ENCODE peak calls at places on chromosomes 5 and 9, in seven cellular contexts. One of them, this sample, is unnamed. For H3K4me1, the result is how much of the 10 kb centered on the place peaks cover.

GRCh38 chr5:72159501-72159911 is 52.2 kb downstream of the MAP1B start:
- DNase-seq in HCT116: no peak
- DNase-seq in tibial nerve: no peak
- DNase-seq in adrenal gland: no peak
- DNase-seq in heart left ventricle: no peak
- DNase-seq in cardiac muscle cell: no peak
- DNase-seq in esophagus squamous epithelium: no peak
- DNase-seq in this sample: no peak

GRCh38 chr5:96566775-96567174 is 95.4 kb upstream of the CAST start:
- DNase-seq in adrenal gland: no peak
- DNase-seq in esophagus squamous epithelium: no peak
- DNase-seq in HCT116: no peak
- DNase-seq in cardiac muscle cell: peak
- DNase-seq in heart left ventricle: no peak
- DNase-seq in tibial nerve: no peak
- DNase-seq in this sample: no peak

GRCh38 chr5:41415242-41415641 is 95.2 kb downstream of the PLCXD3 start:
- DNase-seq in tibial nerve: no peak
- DNase-seq in esophagus squamous epithelium: no peak
- DNase-seq in adrenal gland: no peak
- DNase-seq in HCT116: no peak
- DNase-seq in cardiac muscle cell: no peak
- DNase-seq in heart left ventricle: no peak
- DNase-seq in this sample: no peak

GRCh38 chr5:153530357-153531143 is 40.1 kb downstream of the GRIA1 start:
- DNase-seq in esophagus squamous epithelium: no peak
- DNase-seq in tibial nerve: no peak
- DNase-seq in HCT116: no peak
- DNase-seq in cardiac muscle cell: no peak
- DNase-seq in heart left ventricle: no peak
- DNase-seq in adrenal gland: no peak
- DNase-seq in this sample: no peak

GRCh38 chr9:71683598-71684235 is 84.6 kb downstream of the CEMIP2 start:
- DNase-seq in cardiac muscle cell: peak
- DNase-seq in HCT116: peak
- DNase-seq in esophagus squamous epithelium: no peak
- DNase-seq in adrenal gland: no peak
- DNase-seq in tibial nerve: peak
- DNase-seq in heart left ventricle: peak
- DNase-seq in this sample: no peak

GRCh38 chr5:172150514-172151425 is 37.3 kb downstream of the STK10 start:
- DNase-seq in esophagus squamous epithelium: no peak
- DNase-seq in HCT116: no peak
- DNase-seq in adrenal gland: peak
- DNase-seq in heart left ventricle: peak
- DNase-seq in cardiac muscle cell: peak
- DNase-seq in tibial nerve: peak
- DNase-seq in this sample: peak

GRCh38 chr5:3033033-3033755 is 281.7 kb upstream of the IRX2 start:
- DNase-seq in esophagus squamous epithelium: no peak
- DNase-seq in heart left ventricle: no peak
- DNase-seq in adrenal gland: no peak
- DNase-seq in cardiac muscle cell: no peak
- DNase-seq in HCT116: no peak
- DNase-seq in tibial nerve: no peak
- DNase-seq in this sample: no peak

GRCh38 chr9:95048225-95049087 is 269.1 kb downstream of the FANCC start:
- DNase-seq in HCT116: no peak
- DNase-seq in heart left ventricle: peak
- DNase-seq in cardiac muscle cell: peak
- DNase-seq in esophagus squamous epithelium: no peak
- DNase-seq in adrenal gland: peak
- DNase-seq in tibial nerve: peak
- DNase-seq in this sample: peak

GRCh38 chr5:25418319-25418859 is 773.6 kb upstream of the CDH10 start:
- DNase-seq in heart left ventricle: no peak
- DNase-seq in cardiac muscle cell: no peak
- DNase-seq in adrenal gland: no peak
- DNase-seq in tibial nerve: no peak
- DNase-seq in HCT116: no peak
- DNase-seq in esophagus squamous epithelium: no peak
- DNase-seq in this sample: no peak

GRCh38 chr9:133258061-133259015 is 16.7 kb downstream of the ABO start:
- DNase-seq in cardiac muscle cell: no peak
- DNase-seq in tibial nerve: no peak
- DNase-seq in adrenal gland: peak
- DNase-seq in esophagus squamous epithelium: no peak
- DNase-seq in HCT116: no peak
- DNase-seq in heart left ventricle: no peak
- DNase-seq in this sample: no peak

GRCh38 chr5:65925601-65926275 is 637 bp upstream of the ERBIN start:
- DNase-seq in tibial nerve: peak
- DNase-seq in esophagus squamous epithelium: no peak
- DNase-seq in HCT116: peak
- DNase-seq in adrenal gland: peak
- DNase-seq in cardiac muscle cell: peak
- DNase-seq in heart left ventricle: peak
- DNase-seq in this sample: peak

GRCh38 chr9:38017149-38017884 is 51.7 kb downstream of the SHB start:
- DNase-seq in tibial nerve: no peak
- DNase-seq in heart left ventricle: peak
- DNase-seq in adrenal gland: peak
- DNase-seq in cardiac muscle cell: peak
- DNase-seq in esophagus squamous epithelium: no peak
- DNase-seq in HCT116: no peak
- DNase-seq in this sample: peak

GRCh38 chr5:160419458-160420330 is 813 bp upstream of the SLU7 start:
- DNase-seq in tibial nerve: no peak
- DNase-seq in cardiac muscle cell: no peak
- DNase-seq in esophagus squamous epithelium: no peak
- DNase-seq in adrenal gland: no peak
- DNase-seq in HCT116: no peak
- DNase-seq in heart left ventricle: no peak
- DNase-seq in this sample: no peak

GRCh38 chr5:138975098-138975847 is 100.1 kb upstream of the LRRTM2 start:
- DNase-seq in tibial nerve: peak
- DNase-seq in heart left ventricle: peak
- DNase-seq in esophagus squamous epithelium: no peak
- DNase-seq in cardiac muscle cell: peak
- DNase-seq in HCT116: no peak
- DNase-seq in adrenal gland: peak
- DNase-seq in this sample: peak

GRCh38 chr5:115087951-115088350 is 81.8 kb downstream of the TRIM36 start:
- DNase-seq in cardiac muscle cell: no peak
- DNase-seq in HCT116: no peak
- DNase-seq in heart left ventricle: no peak
- DNase-seq in adrenal gland: no peak
- DNase-seq in esophagus squamous epithelium: no peak
- DNase-seq in tibial nerve: no peak
- DNase-seq in this sample: no peak

GRCh38 chr5:39270172-39270848 is 50.9 kb upstream of the FYB1 start:
- DNase-seq in heart left ventricle: no peak
- DNase-seq in HCT116: no peak
- DNase-seq in adrenal gland: no peak
- DNase-seq in esophagus squamous epithelium: no peak
- DNase-seq in cardiac muscle cell: no peak
- DNase-seq in tibial nerve: no peak
- DNase-seq in this sample: no peak

GRCh38 chr9:32339424-32339823 is 45.0 kb upstream of the ACO1 start:
- DNase-seq in tibial nerve: no peak
- DNase-seq in adrenal gland: no peak
- DNase-seq in esophagus squamous epithelium: no peak
- DNase-seq in HCT116: no peak
- DNase-seq in cardiac muscle cell: no peak
- DNase-seq in heart left ventricle: no peak
- DNase-seq in this sample: no peak

GRCh38 chr9:108012886-108013665 is 523.5 kb upstream of the KLF4 start:
- DNase-seq in tibial nerve: no peak
- DNase-seq in heart left ventricle: no peak
- DNase-seq in esophagus squamous epithelium: no peak
- DNase-seq in HCT116: no peak
- DNase-seq in adrenal gland: no peak
- DNase-seq in cardiac muscle cell: no peak
- DNase-seq in this sample: no peak

GRCh38 chr5:95759634-95760033 is 28.5 kb downstream of the RHOBTB3 start:
- DNase-seq in heart left ventricle: no peak
- DNase-seq in esophagus squamous epithelium: no peak
- DNase-seq in HCT116: no peak
- DNase-seq in tibial nerve: no peak
- DNase-seq in adrenal gland: no peak
- DNase-seq in cardiac muscle cell: peak
- DNase-seq in this sample: no peak

GRCh38 chr5:12272389-12272788 is 368.1 kb upstream of the CTNND2 start:
- DNase-seq in cardiac muscle cell: no peak
- DNase-seq in heart left ventricle: no peak
- DNase-seq in tibial nerve: no peak
- DNase-seq in adrenal gland: no peak
- DNase-seq in HCT116: no peak
- DNase-seq in esophagus squamous epithelium: no peak
- DNase-seq in this sample: no peak

GRCh38 chr5:132059043-132059695 is 1.3 kb upstream of the IL3 start:
- DNase-seq in cardiac muscle cell: no peak
- DNase-seq in tibial nerve: no peak
- DNase-seq in adrenal gland: peak
- DNase-seq in HCT116: no peak
- DNase-seq in esophagus squamous epithelium: no peak
- DNase-seq in heart left ventricle: peak
- DNase-seq in this sample: no peak

GRCh38 chr9:34437006-34437925 is 21.1 kb downstream of the FAM219A start:
- DNase-seq in adrenal gland: peak
- DNase-seq in HCT116: peak
- DNase-seq in heart left ventricle: peak
- DNase-seq in esophagus squamous epithelium: no peak
- DNase-seq in tibial nerve: peak
- DNase-seq in cardiac muscle cell: peak
- DNase-seq in this sample: peak

GRCh38 chr9:18075253-18075977 is 398.5 kb upstream of the ADAMTSL1 start:
- DNase-seq in tibial nerve: no peak
- DNase-seq in heart left ventricle: no peak
- DNase-seq in cardiac muscle cell: no peak
- DNase-seq in HCT116: no peak
- DNase-seq in esophagus squamous epithelium: no peak
- DNase-seq in adrenal gland: peak
- DNase-seq in this sample: no peak

GRCh38 chr9:123825337-123825736 is 104.6 kb downstream of the DENND1A start:
- DNase-seq in adrenal gland: no peak
- DNase-seq in tibial nerve: no peak
- DNase-seq in heart left ventricle: no peak
- DNase-seq in HCT116: no peak
- DNase-seq in esophagus squamous epithelium: no peak
- DNase-seq in cardiac muscle cell: peak
- DNase-seq in this sample: no peak

GRCh38 chr5:39726467-39726866 is 301.7 kb upstream of the DAB2 start:
- DNase-seq in HCT116: no peak
- DNase-seq in cardiac muscle cell: no peak
- DNase-seq in tibial nerve: no peak
- DNase-seq in esophagus squamous epithelium: no peak
- DNase-seq in adrenal gland: no peak
- DNase-seq in heart left ventricle: no peak
- DNase-seq in this sample: no peak

GRCh38 chr5:142324871-142325676 is at the start of gene SPRY4:
- DNase-seq in esophagus squamous epithelium: peak
- DNase-seq in tibial nerve: peak
- DNase-seq in heart left ventricle: peak
- DNase-seq in cardiac muscle cell: peak
- DNase-seq in adrenal gland: peak
- DNase-seq in HCT116: peak
- DNase-seq in this sample: peak
- TF ChIP-seq CTCF in esophagus squamous epithelium: no peak
- TF ChIP-seq CTCF in tibial nerve: no peak
- TF ChIP-seq CTCF in heart left ventricle: peak
- TF ChIP-seq CTCF in cardiac muscle cell: no peak
- TF ChIP-seq CTCF in adrenal gland: no peak
- TF ChIP-seq CTCF in HCT116: no peak
- TF ChIP-seq CTCF in this sample: no peak

DNA sequence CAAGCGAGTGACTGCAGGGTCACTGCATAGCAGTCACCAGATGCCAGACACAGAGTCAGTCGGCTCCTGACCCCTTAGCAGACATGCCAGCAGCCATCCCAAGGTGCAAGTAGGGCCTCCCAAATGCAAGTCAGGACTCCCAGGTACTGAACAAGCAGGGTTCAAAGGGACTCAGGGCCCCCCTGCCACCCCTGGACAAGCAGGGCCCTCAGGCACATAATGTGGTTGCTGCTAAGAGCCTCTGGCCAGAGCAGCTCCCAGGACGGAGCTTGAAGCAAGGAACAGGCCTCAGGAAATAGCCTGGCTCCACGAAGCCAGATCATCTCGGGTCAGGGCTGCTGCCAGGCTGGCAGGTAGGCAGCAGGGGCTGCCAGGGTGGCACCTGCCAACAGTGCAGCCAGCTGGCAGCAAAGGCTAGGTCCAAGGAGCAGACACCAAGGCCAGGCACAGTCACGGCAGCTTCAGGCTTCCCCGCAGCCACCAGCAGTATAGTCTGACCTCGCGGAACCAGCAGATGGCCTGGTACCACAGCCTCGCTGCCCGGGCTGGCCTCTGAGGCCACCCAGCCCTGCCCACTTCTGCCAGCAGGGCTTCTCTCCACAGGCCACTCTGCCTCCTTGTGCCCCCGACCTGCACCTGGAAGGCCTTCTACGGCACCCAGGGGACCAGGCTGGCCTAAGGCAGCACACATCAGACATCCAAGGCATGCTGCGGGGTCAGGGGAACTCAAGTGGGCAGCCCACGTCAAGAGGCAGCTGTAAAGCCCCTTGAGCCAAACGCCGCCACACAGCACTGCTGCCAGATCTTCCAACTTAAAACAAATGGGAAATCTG is 7.4 kb downstream of the EEIG1 start:
- DNase-seq in esophagus squamous epithelium: no peak
- DNase-seq in adrenal gland: peak
- DNase-seq in tibial nerve: no peak
- DNase-seq in heart left ventricle: no peak
- DNase-seq in cardiac muscle cell: no peak
- DNase-seq in HCT116: no peak
- DNase-seq in this sample: no peak
- H3K4me1 ChIP-seq in esophagus squamous epithelium: half or more
- H3K4me1 ChIP-seq in adrenal gland: half or more
- H3K4me1 ChIP-seq in tibial nerve: half or more
- H3K4me1 ChIP-seq in heart left ventricle: half or more
- H3K4me1 ChIP-seq in cardiac muscle cell: half or more
- H3K4me1 ChIP-seq in HCT116: half or more
- H3K4me1 ChIP-seq in this sample: half or more

DNA sequence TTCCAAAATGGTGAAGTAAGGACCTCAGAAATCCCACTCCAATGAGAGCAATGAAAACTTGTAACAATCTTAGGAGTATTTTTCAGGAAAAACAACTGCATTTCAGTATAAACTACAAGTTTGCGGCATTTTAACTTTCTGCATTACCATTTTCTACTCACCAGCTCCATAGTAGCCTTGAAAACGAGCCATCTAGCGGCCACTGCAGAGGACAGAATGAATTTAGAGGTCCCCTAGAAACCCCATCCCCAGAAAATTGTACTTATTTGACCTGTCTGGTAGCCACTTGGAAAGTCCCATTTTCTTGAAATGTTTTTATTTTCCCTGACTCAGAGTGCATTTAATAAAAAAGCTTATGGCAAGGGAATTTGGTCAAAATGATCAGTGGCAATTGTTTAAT is 205.4 kb upstream of the ITGA1 start:
- DNase-seq in cardiac muscle cell: no peak
- DNase-seq in tibial nerve: no peak
- DNase-seq in HCT116: no peak
- DNase-seq in adrenal gland: no peak
- DNase-seq in esophagus squamous epithelium: no peak
- DNase-seq in heart left ventricle: no peak
- DNase-seq in this sample: no peak
- TF ChIP-seq CTCF in cardiac muscle cell: no peak
- TF ChIP-seq CTCF in tibial nerve: no peak
- TF ChIP-seq CTCF in HCT116: peak
- TF ChIP-seq CTCF in adrenal gland: no peak
- TF ChIP-seq CTCF in esophagus squamous epithelium: no peak
- TF ChIP-seq CTCF in heart left ventricle: no peak
- TF ChIP-seq CTCF in this sample: no peak

GRCh38 chr9:135093111-135093510 is 5.6 kb downstream of the OLFM1 start:
- DNase-seq in esophagus squamous epithelium: no peak
- DNase-seq in HCT116: no peak
- DNase-seq in tibial nerve: no peak
- DNase-seq in heart left ventricle: no peak
- DNase-seq in adrenal gland: no peak
- DNase-seq in cardiac muscle cell: no peak
- DNase-seq in this sample: no peak
- H3K4me1 ChIP-seq in esophagus squamous epithelium: under half
- H3K4me1 ChIP-seq in HCT116: under half
- H3K4me1 ChIP-seq in tibial nerve: under half
- H3K4me1 ChIP-seq in heart left ventricle: under half
- H3K4me1 ChIP-seq in adrenal gland: under half
- H3K4me1 ChIP-seq in cardiac muscle cell: under half
- H3K4me1 ChIP-seq in this sample: under half

This sample was measured in lung.